ENCODE peak calls at places on chromosomes 12 and 14, in five cellular contexts. H is lung; A is CD4-positive, alpha-beta memory T cell; F is thoracic aorta; S is gastrocnemius medialis. J is an unnamed sample.

GRCh38 chr12:113241191-113242017 is 20.1 kb downstream of the TPCN1 start:
- DNase-seq in H (no peak), A (no peak), F (no peak), S (peak; percentile 80), J (peak; percentile 78)

GRCh38 chr14:41289025-41289424 is 317.7 kb upstream of the LRFN5 start:
- DNase-seq in H (no peak), A (no peak), F (no peak), S (no peak), J (no peak)

GRCh38 chr12:920676-921075 is 28.8 kb downstream of the RAD52 start:
- DNase-seq in H (no peak), A (no peak), F (no peak), S (no peak), J (no peak)

GRCh38 chr14:100307215-100308111 is 1.2 kb upstream of the SLC25A29 start:
- DNase-seq in H (no peak), A (no peak), F (no peak), S (no peak), J (peak; percentile 44)

GRCh38 chr12:100151769-100152168 is 9.1 kb upstream of the BLTP3B start:
- DNase-seq in H (no peak), A (no peak), F (no peak), S (no peak), J (no peak)

GRCh38 chr12:48183876-48184548 is 568 bp downstream of the CCDC184 start:
- DNase-seq in H (no peak), A (no peak), F (no peak), S (no peak), J (no peak)

GRCh38 chr12:6821674-6822433 is at the start of gene GPR162:
- DNase-seq in H (peak; percentile 45), A (no peak), F (no peak), S (no peak), J (no peak)

GRCh38 chr12:55830601-55831406 is 1.4 kb upstream of the DNAJC14 start:
- DNase-seq in H (peak; percentile 68), A (peak; percentile 30), F (no peak), S (peak; percentile 51), J (peak; percentile 85)

GRCh38 chr12:99686142-99686541 is 38.6 kb downstream of the GARIN6 start:
- DNase-seq in H (no peak), A (no peak), F (no peak), S (no peak), J (no peak)

GRCh38 chr12:40138526-40138925 is 32.6 kb upstream of the SLC2A13 start:
- DNase-seq in H (no peak), A (no peak), F (no peak), S (no peak), J (no peak)

GRCh38 chr14:75933712-75934296 is 48.0 kb downstream of the TGFB3 start:
- DNase-seq in H (no peak), A (no peak), F (no peak), S (no peak), J (no peak)

GRCh38 chr12:12562016-12562483 is 613 bp downstream of the DUSP16 start:
- DNase-seq in H (peak; percentile 31), A (no peak), F (no peak), S (peak; percentile 19), J (peak; percentile 29)

GRCh38 chr12:49552014-49552413 is 13.2 kb downstream of the KCNH3 start:
- DNase-seq in H (no peak), A (no peak), F (no peak), S (peak; percentile 83), J (no peak)

GRCh38 chr14:68295316-68295816 is 475.8 kb downstream of the RAD51B start:
- DNase-seq in H (no peak), A (no peak), F (no peak), S (peak; percentile 33), J (peak; percentile 65)

GRCh38 chr12:32005496-32006125 is 46.4 kb downstream of the RESF1 start:
- DNase-seq in H (no peak), A (no peak), F (no peak), S (no peak), J (no peak)

GRCh38 chr14:90721619-90722305 is 94.5 kb downstream of the TTC7B start:
- DNase-seq in H (no peak), A (no peak), F (no peak), S (peak; percentile 81), J (no peak)

GRCh38 chr12:124487065-124487833 is 80.2 kb downstream of the NCOR2 start:
- DNase-seq in H (no peak), A (no peak), F (no peak), S (no peak), J (no peak)

GRCh38 chr12:71312767-71313375 is 126.7 kb upstream of the LGR5 start:
- DNase-seq in H (no peak), A (no peak), F (no peak), S (no peak), J (no peak)

GRCh38 chr12:57765698-57766463 is 997 bp downstream of the CYP27B1 start:
- DNase-seq in H (no peak), A (no peak), F (no peak), S (no peak), J (no peak)

GRCh38 chr14:54570651-54571415 is 3.9 kb downstream of the SAMD4A start:
- DNase-seq in H (no peak), A (no peak), F (no peak), S (no peak), J (no peak)

GRCh38 chr12:103836345-103836744 is 4.7 kb downstream of the NT5DC3 start:
- DNase-seq in H (no peak), A (no peak), F (no peak), S (no peak), J (no peak)

GRCh38 chr12:115013668-115014072 is 329.7 kb upstream of the TBX3 start:
- DNase-seq in H (no peak), A (no peak), F (no peak), S (peak; percentile 10), J (no peak)
- H3K27me3 ChIP-seq in H (no peaks in the 10 kb centered on the region), A (no peaks in the 10 kb centered on the region), F (no peaks in the 10 kb centered on the region), S (no peaks in the 10 kb centered on the region), J (no peaks in the 10 kb centered on the region)

DNA sequence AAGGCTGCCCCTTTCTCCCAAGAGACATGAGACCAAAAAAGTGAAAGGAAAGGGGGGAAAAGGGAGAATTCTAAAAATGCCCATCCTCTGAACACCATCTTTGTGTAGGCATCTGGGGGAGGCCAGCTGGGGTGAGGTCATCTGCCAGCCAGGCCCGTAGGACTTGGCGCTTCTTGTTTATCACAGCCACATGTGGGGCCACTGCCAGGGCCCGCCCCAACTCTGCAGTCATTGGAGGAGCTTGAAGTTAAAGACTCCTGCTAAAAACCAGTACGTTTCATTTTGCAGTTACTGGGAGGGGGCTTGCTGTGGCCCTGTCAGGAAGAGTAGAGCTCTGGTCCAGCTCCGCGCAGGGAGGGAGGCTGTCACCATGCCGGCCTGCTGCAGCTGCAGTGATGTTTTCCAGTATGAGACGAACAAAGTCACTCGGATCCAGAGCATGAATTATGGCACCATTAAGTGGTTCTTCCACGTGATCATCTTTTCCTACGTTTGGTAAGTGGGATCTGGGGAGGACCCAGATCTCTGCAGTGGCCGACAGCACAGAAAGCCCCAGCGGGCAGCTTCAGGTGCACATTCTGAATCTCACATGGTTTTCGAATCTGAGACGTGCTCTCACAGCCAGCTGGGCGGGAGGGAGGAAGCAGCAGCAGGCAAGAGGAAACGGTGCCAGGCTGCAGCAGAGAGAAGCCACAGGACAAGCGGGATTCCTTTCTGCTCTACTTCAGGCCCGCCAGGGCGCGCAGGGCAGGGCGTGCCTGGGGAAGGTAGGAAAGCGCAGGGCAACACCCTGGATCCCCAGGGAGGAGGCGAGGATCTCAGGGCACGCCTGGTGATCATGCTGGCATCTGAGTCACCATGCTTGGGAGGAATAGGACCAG is at the start of gene P2RX7:
- DNase-seq in H (peak; percentile 67), A (peak; percentile 42), F (peak; percentile 20), S (peak; percentile 54), J (peak; percentile 81)
- H3K4me1 ChIP-seq in H (no peaks in the 10 kb centered on the region), A (peaks cover 68% of the 10 kb centered on the region), F (peaks cover 6% of the 10 kb centered on the region), S (peaks cover 8% of the 10 kb centered on the region), J (peaks cover 8% of the 10 kb centered on the region)

GRCh38 chr14:105473677-105474477 is 744 bp upstream of the CRIP2 start:
- DNase-seq in H (peak; percentile 92), A (peak; percentile 75), F (peak; percentile 98), S (peak; percentile 58), J (peak; percentile 81)
- H3K27ac ChIP-seq in H (peak overlapping the region; percentile 86), A (peak overlapping the region; percentile 66), F (peak overlapping the region; percentile 96), S (peak overlapping the region; percentile 69), J (no peak overlapping the region)

DNA sequence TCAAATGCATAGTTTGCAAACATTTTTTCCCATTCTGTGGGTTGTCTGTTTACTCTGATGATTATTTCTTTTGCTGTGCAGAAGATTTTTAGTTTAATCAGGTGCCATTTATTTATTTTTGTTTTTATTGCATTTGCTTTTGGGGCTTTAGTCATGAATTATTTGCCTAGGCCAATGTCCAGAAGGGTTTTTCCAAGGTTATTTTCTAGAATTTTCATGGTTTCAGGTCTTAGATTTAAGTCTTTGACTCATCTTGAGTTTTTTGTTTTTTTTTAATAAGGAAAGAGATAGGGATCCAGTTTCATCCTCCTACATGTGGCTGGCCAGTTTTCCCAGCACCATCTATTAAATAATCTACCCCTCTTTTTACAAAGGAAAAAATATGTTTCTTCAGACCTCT is 57.2 kb upstream of the TMEM260 start:
- DNase-seq in H (no peak), A (no peak), F (no peak), S (no peak), J (no peak)
- H3K27me3 ChIP-seq in H (no peaks in the 10 kb centered on the region), A (peaks cover 14% of the 10 kb centered on the region), F (no peaks in the 10 kb centered on the region), S (no peaks in the 10 kb centered on the region), J (no peaks in the 10 kb centered on the region)

GRCh38 chr14:67071506-67071905 is 117.7 kb upstream of the GARIN2 start:
- DNase-seq in H (no peak), A (no peak), F (no peak), S (no peak), J (no peak)
- H3K4me1 ChIP-seq in H (peaks cover 10% of the 10 kb centered on the region), A (peaks cover 4% of the 10 kb centered on the region), F (peaks cover 9% of the 10 kb centered on the region), S (no peaks in the 10 kb centered on the region), J (no peaks in the 10 kb centered on the region)

GRCh38 chr12:76787689-76788088 is 23.8 kb downstream of the ZDHHC17 start:
- DNase-seq in H (no peak), A (no peak), F (no peak), S (no peak), J (no peak)

GRCh38 chr12:76784600-76785051 is 20.7 kb downstream of the ZDHHC17 start:
- DNase-seq in H (no peak), A (no peak), F (no peak), S (no peak), J (no peak)

GRCh38 chr12:76786986-76787385 is 23.1 kb downstream of the ZDHHC17 start:
- DNase-seq in H (no peak), A (no peak), F (no peak), S (no peak), J (no peak)

GRCh38 chr12:76782440-76782996 is 18.6 kb downstream of the ZDHHC17 start:
- DNase-seq in H (no peak), A (no peak), F (no peak), S (no peak), J (no peak)

DNA sequence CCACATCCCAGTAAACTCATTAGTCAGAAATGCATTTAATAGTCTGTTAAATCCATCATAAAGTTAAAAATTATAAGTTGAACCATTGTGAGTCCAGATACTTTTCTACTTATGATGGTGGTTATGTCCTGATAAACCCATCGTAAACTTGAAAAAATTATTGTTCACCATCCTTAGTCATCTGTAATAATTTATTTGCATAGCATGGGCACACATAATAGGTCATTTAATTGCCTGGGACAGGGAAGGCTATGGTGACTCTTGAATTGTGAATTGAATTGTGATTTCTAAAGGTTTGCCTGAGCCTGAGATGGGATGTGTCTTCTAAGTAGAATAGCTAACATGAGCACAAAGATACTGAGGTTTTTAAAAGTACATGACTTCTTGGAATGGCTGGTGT is 21.5 kb downstream of the ZDHHC17 start:
- DNase-seq in H (no peak), A (no peak), F (no peak), S (no peak), J (no peak)
- H3K27ac ChIP-seq in H (no peak overlapping the region), A (no peak overlapping the region), F (peak overlapping the region; percentile 48), S (no peak overlapping the region), J (no peak overlapping the region)

J was measured in colonic mucosa.